ENCODE peak calls at places on chromosomes 1 and 21, in ten cellular contexts. X is astrocyte of the cerebellum, I is neural crest cell, S is colonic mucosa, V is H1, A is sigmoid colon, W is psoas muscle, E is PC-9, B is foreskin fibroblast, C is dorsolateral prefrontal cortex. Z is an unnamed sample.

GRCh38 chr1:183685112-183685713 is 32.1 kb upstream of the APOBEC4 start:
- DNase-seq in X (peak), I (no peak), S (no peak), V (no peak), A (no peak), W (no peak), E (peak), B (peak), C (no peak), Z (peak)

GRCh38 chr1:153525088-153525713 is 10.6 kb downstream of the S100A6 start:
- DNase-seq in X (no peak), I (no peak), S (no peak), V (no peak), A (peak), W (peak), E (no peak), B (peak), C (no peak), Z (no peak)

GRCh38 chr1:48571303-48571987 is 99.4 kb upstream of the SPATA6 start:
- DNase-seq in X (no peak), I (no peak), S (no peak), V (no peak), A (no peak), W (peak), E (no peak), B (no peak), C (no peak), Z (no peak)

GRCh38 chr1:207284209-207284892 is 37.1 kb upstream of the CD55 start:
- DNase-seq in X (no peak), I (no peak), S (no peak), V (no peak), A (no peak), W (no peak), E (no peak), B (no peak), C (no peak), Z (no peak)

GRCh38 chr1:85047472-85048295 is 616 bp downstream of the MCOLN3 start:
- DNase-seq in X (no peak), I (peak), S (peak), V (no peak), A (peak), W (no peak), E (no peak), B (peak), C (no peak), Z (no peak)

GRCh38 chr1:8020032-8020431 is 6.1 kb downstream of the ERRFI1 start:
- DNase-seq in X (no peak), I (no peak), S (peak), V (no peak), A (no peak), W (no peak), E (peak), B (peak), C (no peak), Z (no peak)

GRCh38 chr1:150410582-150411101 is 46.7 kb downstream of the RPRD2 start:
- DNase-seq in X (no peak), I (peak), S (no peak), V (no peak), A (no peak), W (no peak), E (no peak), B (no peak), C (no peak), Z (no peak)

GRCh38 chr1:236854602-236854978 is 59.5 kb downstream of the MTR start:
- DNase-seq in X (peak), I (no peak), S (no peak), V (no peak), A (no peak), W (no peak), E (peak), B (peak), C (no peak), Z (no peak)

GRCh38 chr21:26961704-26962103 is 5.2 kb downstream of the ADAMTS5 start:
- DNase-seq in X (no peak), I (no peak), S (peak), V (no peak), A (no peak), W (no peak), E (no peak), B (peak), C (no peak), Z (no peak)

GRCh38 chr1:203563291-203563690 is 63.3 kb upstream of the ATP2B4 start:
- DNase-seq in X (no peak), I (no peak), S (no peak), V (no peak), A (no peak), W (no peak), E (no peak), B (peak), C (no peak), Z (no peak)

GRCh38 chr1:24443241-24443656 is 27.6 kb downstream of the NIPAL3 start:
- DNase-seq in X (no peak), I (no peak), S (no peak), V (no peak), A (no peak), W (no peak), E (no peak), B (peak), C (no peak), Z (no peak)

GRCh38 chr1:16026723-16027484 is 5.1 kb downstream of the CLCNKA start:
- DNase-seq in X (no peak), I (peak), S (no peak), V (peak), A (no peak), W (peak), E (no peak), B (no peak), C (no peak), Z (no peak)

GRCh38 chr1:210597555-210598134 is 268.9 kb downstream of the HHAT start:
- DNase-seq in X (peak), I (no peak), S (no peak), V (no peak), A (no peak), W (no peak), E (peak), B (peak), C (no peak), Z (no peak)

GRCh38 chr1:10378071-10378841 is 20.6 kb upstream of the PGD start:
- DNase-seq in X (peak), I (no peak), S (no peak), V (no peak), A (peak), W (no peak), E (peak), B (peak), C (no peak), Z (no peak)

GRCh38 chr1:230867903-230868735 is at the start of gene C1orf198:
- DNase-seq in X (no peak), I (peak), S (peak), V (no peak), A (peak), W (peak), E (peak), B (peak), C (peak), Z (peak)

GRCh38 chr1:226687476-226687875 is 51.6 kb downstream of the ITPKB start:
- DNase-seq in X (no peak), I (no peak), S (no peak), V (no peak), A (peak), W (no peak), E (no peak), B (no peak), C (no peak), Z (no peak)

GRCh38 chr1:245587435-245588105 is 432.8 kb downstream of the KIF26B start:
- DNase-seq in X (no peak), I (no peak), S (no peak), V (no peak), A (no peak), W (no peak), E (no peak), B (no peak), C (no peak), Z (no peak)

GRCh38 chr1:156744344-156744743 is 3.5 kb upstream of the MRPL24 start:
- DNase-seq in X (no peak), I (no peak), S (no peak), V (no peak), A (no peak), W (no peak), E (no peak), B (no peak), C (no peak), Z (no peak)

GRCh38 chr1:222618880-222619321 is 1.0 kb downstream of the MIA3 start:
- DNase-seq in X (no peak), I (peak), S (peak), V (no peak), A (peak), W (no peak), E (no peak), B (peak), C (no peak), Z (no peak)

GRCh38 chr1:34378968-34379729 is 202.4 kb downstream of the C1orf94 start:
- DNase-seq in X (no peak), I (no peak), S (no peak), V (no peak), A (no peak), W (no peak), E (no peak), B (no peak), C (no peak), Z (no peak)

GRCh38 chr1:93908394-93909145 is 660 bp downstream of the GCLM start:
- DNase-seq in X (no peak), I (peak), S (peak), V (no peak), A (peak), W (peak), E (peak), B (peak), C (no peak), Z (no peak)

GRCh38 chr21:33308586-33309490 is 15.9 kb upstream of the IFNAR1 start:
- DNase-seq in X (no peak), I (no peak), S (no peak), V (no peak), A (no peak), W (no peak), E (no peak), B (peak), C (no peak), Z (no peak)

GRCh38 chr21:42056468-42056867 is 14.6 kb upstream of the UMODL1 start:
- DNase-seq in X (no peak), I (no peak), S (peak), V (no peak), A (no peak), W (no peak), E (peak), B (no peak), C (no peak), Z (no peak)

GRCh38 chr21:31352841-31353240 is 8.8 kb upstream of the TIAM1 start:
- DNase-seq in X (no peak), I (no peak), S (no peak), V (no peak), A (no peak), W (no peak), E (no peak), B (no peak), C (no peak), Z (no peak)

GRCh38 chr1:224168859-224169380 is 14.1 kb upstream of the DEGS1 start:
- DNase-seq in X (peak), I (no peak), S (peak), V (no peak), A (peak), W (no peak), E (peak), B (peak), C (no peak), Z (no peak)

GRCh38 chr1:224169876-224170275 is 13.2 kb upstream of the DEGS1 start:
- DNase-seq in X (no peak), I (no peak), S (no peak), V (no peak), A (no peak), W (no peak), E (no peak), B (no peak), C (no peak), Z (no peak)

GRCh38 chr1:224173523-224173922 is 9.5 kb upstream of the DEGS1 start:
- DNase-seq in X (no peak), I (no peak), S (no peak), V (no peak), A (no peak), W (no peak), E (no peak), B (peak), C (no peak), Z (no peak)

GRCh38 chr1:224172229-224172628 is 10.8 kb upstream of the DEGS1 start:
- DNase-seq in X (no peak), I (no peak), S (no peak), V (no peak), A (no peak), W (no peak), E (no peak), B (no peak), C (no peak), Z (no peak)

DNA sequence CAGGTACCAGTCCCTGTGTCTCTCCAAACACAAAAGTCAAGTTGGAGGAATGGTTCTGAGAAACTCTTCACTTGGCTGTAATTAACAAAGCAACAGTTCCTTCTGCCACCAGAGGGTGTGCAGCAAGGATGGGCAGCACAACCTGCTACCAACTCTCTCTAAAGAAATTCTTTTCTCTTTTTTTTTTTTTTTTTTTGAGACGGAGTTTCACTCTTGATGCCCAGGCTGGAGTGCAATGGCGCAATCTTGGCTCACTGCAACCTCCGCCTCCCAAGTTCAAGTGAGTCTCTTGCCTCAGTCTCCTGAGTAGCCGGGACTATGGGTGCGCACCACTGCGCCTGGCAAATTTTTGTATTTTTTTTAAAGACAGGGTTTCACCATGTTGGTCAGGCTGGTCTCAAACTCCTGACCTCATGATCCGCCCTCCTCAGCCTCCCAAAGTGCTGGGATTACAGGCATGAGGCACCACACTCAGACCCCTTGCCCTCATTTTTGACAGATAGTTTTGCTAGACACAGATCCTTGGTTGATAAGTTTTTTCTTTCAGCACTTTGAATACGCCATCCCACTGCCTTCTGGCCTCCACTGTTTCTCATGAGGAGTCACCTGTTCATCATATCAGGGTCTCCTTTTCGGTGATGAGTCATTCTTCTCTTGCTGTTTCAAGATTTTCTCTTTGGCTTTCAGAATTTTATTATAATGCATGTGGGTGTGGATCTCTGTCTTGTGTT is 12.1 kb upstream of the DEGS1 start:
- DNase-seq in X (no peak), I (no peak), S (no peak), V (no peak), A (no peak), W (no peak), E (peak), B (peak), C (no peak), Z (no peak)
- TF ChIP-seq CTCF in X (peak), I (peak), S (no peak), V (peak), A (no peak), W (peak), E (peak), B (peak), C (no peak), Z (peak)

GRCh38 chr1:13749543-13750307 is 49.7 kb downstream of the PRDM2 start:
- DNase-seq in X (no peak), I (peak), S (no peak), V (no peak), A (peak), W (peak), E (no peak), B (peak), C (peak), Z (no peak)

GRCh38 chr1:13751458-13751871 is 51.5 kb downstream of the PRDM2 start:
- DNase-seq in X (no peak), I (no peak), S (no peak), V (no peak), A (no peak), W (no peak), E (no peak), B (peak), C (no peak), Z (no peak)

GRCh38 chr1:13746342-13746741 is 46.4 kb downstream of the PRDM2 start:
- DNase-seq in X (no peak), I (no peak), S (no peak), V (no peak), A (no peak), W (no peak), E (no peak), B (no peak), C (no peak), Z (no peak)

GRCh38 chr1:13751985-13752384 is 52.0 kb downstream of the PRDM2 start:
- DNase-seq in X (no peak), I (no peak), S (no peak), V (no peak), A (no peak), W (no peak), E (no peak), B (no peak), C (no peak), Z (no peak)

DNA sequence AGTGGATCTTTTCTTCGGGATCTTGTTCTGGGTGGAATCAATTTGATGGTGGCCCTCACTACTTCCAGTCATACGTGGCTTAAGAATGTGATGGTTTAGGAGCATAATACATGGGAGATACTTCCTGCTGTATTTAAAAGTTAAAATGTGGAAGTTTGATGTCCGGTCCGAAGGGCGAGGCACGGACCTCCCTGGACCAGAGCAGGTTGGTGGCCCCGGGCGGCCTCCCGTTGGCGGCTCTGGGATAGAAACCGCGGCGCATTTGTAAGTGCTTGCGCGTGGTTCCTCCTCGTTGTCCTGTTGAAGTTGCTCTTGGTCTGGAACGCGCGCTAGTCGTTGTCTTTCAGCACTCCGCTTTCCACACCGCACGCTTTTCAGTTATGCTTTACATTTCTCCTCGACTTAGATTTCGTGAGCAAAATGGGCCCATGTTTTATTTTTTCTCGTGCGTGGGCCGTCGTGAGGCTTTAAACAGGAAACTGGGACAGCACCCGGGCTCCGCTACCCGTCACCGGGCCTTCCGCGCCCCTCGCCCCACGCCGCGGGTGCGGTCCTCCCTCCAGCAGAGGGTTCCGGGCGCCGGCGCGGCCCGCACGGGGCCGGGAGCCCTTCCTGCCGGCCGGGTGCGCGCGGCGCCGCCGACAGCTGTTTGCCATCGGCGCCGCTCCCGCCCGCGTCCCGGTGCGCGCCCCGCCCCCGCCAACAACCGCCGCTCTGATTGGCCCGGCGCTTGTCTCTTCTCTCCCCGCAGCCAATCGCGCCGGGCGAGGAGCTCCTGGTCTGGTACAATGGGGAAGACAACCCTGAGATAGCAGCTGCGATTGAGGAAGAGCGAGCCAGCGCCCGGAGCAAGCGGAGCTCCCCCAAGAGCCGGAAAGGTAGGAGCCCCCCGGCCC is 48.9 kb downstream of the PRDM2 start:
- DNase-seq in X (peak), I (peak), S (peak), V (peak), A (peak), W (peak), E (peak), B (peak), C (peak), Z (peak)
- TF ChIP-seq CTCF in X (peak), I (peak), S (no peak), V (peak), A (no peak), W (no peak), E (no peak), B (no peak), C (no peak), Z (peak)

GRCh38 chr1:212315184-212315583 is 30.0 kb downstream of the PPP2R5A start:
- DNase-seq in X (no peak), I (no peak), S (no peak), V (no peak), A (no peak), W (no peak), E (no peak), B (no peak), C (no peak), Z (no peak)

GRCh38 chr1:212313616-212314015 is 28.4 kb downstream of the PPP2R5A start:
- DNase-seq in X (peak), I (no peak), S (no peak), V (no peak), A (no peak), W (no peak), E (no peak), B (peak), C (no peak), Z (no peak)

GRCh38 chr1:212317916-212318315 is 32.7 kb downstream of the PPP2R5A start:
- DNase-seq in X (no peak), I (no peak), S (peak), V (no peak), A (no peak), W (no peak), E (no peak), B (no peak), C (no peak), Z (no peak)

GRCh38 chr1:212311836-212312497 is 26.8 kb downstream of the PPP2R5A start:
- DNase-seq in X (no peak), I (no peak), S (no peak), V (no peak), A (no peak), W (no peak), E (no peak), B (peak), C (no peak), Z (no peak)

GRCh38 chr1:212315907-212316306 is 30.7 kb downstream of the PPP2R5A start:
- DNase-seq in X (peak), I (no peak), S (peak), V (peak), A (no peak), W (no peak), E (peak), B (peak), C (no peak), Z (no peak)
- TF ChIP-seq CTCF in X (peak), I (no peak), S (no peak), V (peak), A (no peak), W (peak), E (peak), B (peak), C (no peak), Z (peak)

GRCh38 chr1:160876311-160876710 is 8.7 kb downstream of the ITLN1 start:
- DNase-seq in X (no peak), I (no peak), S (no peak), V (no peak), A (no peak), W (no peak), E (no peak), B (no peak), C (no peak), Z (no peak)
- TF ChIP-seq CTCF in X (no peak), I (no peak), S (no peak), V (no peak), A (no peak), W (no peak), E (no peak), B (no peak), C (no peak), Z (no peak)

GRCh38 chr1:110728388-110728787 is 53.6 kb upstream of the KCNA3 start:
- DNase-seq in X (no peak), I (no peak), S (no peak), V (no peak), A (no peak), W (no peak), E (no peak), B (no peak), C (no peak), Z (no peak)
- TF ChIP-seq CTCF in X (no peak), I (no peak), S (no peak), V (no peak), A (no peak), W (no peak), E (no peak), B (no peak), C (no peak), Z (no peak)

GRCh38 chr1:44637590-44638411 is 36.5 kb downstream of the TMEM53 start:
- DNase-seq in X (no peak), I (no peak), S (no peak), V (no peak), A (no peak), W (no peak), E (no peak), B (no peak), C (no peak), Z (no peak)

GRCh38 chr1:44634790-44635189 is 39.5 kb downstream of the TMEM53 start:
- DNase-seq in X (no peak), I (no peak), S (no peak), V (no peak), A (no peak), W (peak), E (no peak), B (no peak), C (no peak), Z (no peak)

GRCh38 chr1:44635439-44635838 is 38.8 kb downstream of the TMEM53 start:
- DNase-seq in X (no peak), I (no peak), S (no peak), V (no peak), A (no peak), W (peak), E (no peak), B (no peak), C (no peak), Z (no peak)

GRCh38 chr1:44636711-44637589 is 37.3 kb downstream of the TMEM53 start:
- DNase-seq in X (no peak), I (no peak), S (no peak), V (no peak), A (no peak), W (peak), E (no peak), B (peak), C (no peak), Z (peak)

DNA sequence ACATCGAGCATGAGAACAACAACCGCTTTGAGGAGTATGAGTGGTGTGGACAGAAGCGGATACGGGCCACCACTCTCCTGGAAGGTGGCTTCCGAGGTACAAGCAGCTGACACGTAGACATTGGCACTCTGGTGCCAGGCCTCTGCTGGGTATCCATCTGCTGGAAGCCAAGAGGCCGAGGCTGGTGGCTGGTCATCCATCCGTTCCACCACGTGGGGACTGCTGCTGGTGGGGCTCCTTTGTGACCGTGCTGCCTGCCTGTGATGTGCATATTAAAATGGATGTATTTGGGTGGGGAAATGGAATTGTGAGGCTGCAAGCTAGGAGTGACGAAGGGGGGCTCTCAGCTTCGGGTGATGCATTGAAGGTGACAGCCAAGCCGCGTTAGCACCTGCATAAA is 38.2 kb downstream of the TMEM53 start:
- DNase-seq in X (no peak), I (no peak), S (no peak), V (no peak), A (no peak), W (peak), E (no peak), B (no peak), C (no peak), Z (no peak)
- TF ChIP-seq CTCF in X (no peak), I (no peak), S (no peak), V (no peak), A (no peak), W (no peak), E (no peak), B (no peak), C (no peak), Z (no peak)